ENCODE peak calls at places on chromosomes 2 and 18, in eight cellular contexts. S is transverse colon, D is HCT116, T is spleen, N is suprapubic skin, M is K562, B is HepG2, O is sigmoid colon. A is an unnamed sample. For H3K4me1, the result is how much of the 10 kb centered on the place peaks cover.

GRCh38 chr18:13067966-13068365 is 76.8 kb downstream of the CEP192 start:
- DNase-seq in S (no peak), D (no peak), T (no peak), N (no peak), M (no peak), B (no peak), O (no peak), A (no peak)

GRCh38 chr2:172484253-172484652 is 56.9 kb downstream of the ITGA6 start:
- DNase-seq in S (no peak), D (no peak), T (no peak), N (no peak), M (no peak), B (peak), O (no peak), A (no peak)

GRCh38 chr2:53787911-53788289 is 1.1 kb downstream of the ERLEC1 start:
- DNase-seq in S (no peak), D (no peak), T (no peak), N (no peak), M (no peak), B (peak), O (no peak), A (no peak)

GRCh38 chr18:11096839-11097750 is 52.3 kb downstream of the PIEZO2 start:
- DNase-seq in S (no peak), D (no peak), T (no peak), N (no peak), M (no peak), B (no peak), O (no peak), A (peak)

GRCh38 chr2:18178736-18179349 is 300.4 kb downstream of the KCNS3 start:
- DNase-seq in S (peak), D (peak), T (no peak), N (no peak), M (peak), B (peak), O (no peak), A (no peak)

GRCh38 chr18:74874351-74874750 is 276.7 kb downstream of the ZNF407 start:
- DNase-seq in S (no peak), D (no peak), T (no peak), N (no peak), M (no peak), B (no peak), O (no peak), A (no peak)

GRCh38 chr2:423479-423878 is 135.6 kb upstream of the ALKAL2 start:
- DNase-seq in S (no peak), D (no peak), T (no peak), N (no peak), M (no peak), B (no peak), O (no peak), A (peak)

GRCh38 chr2:71897145-71897495 is 250.5 kb downstream of the CYP26B1 start:
- DNase-seq in S (no peak), D (no peak), T (peak), N (peak), M (peak), B (no peak), O (no peak), A (peak)

GRCh38 chr18:10367846-10368245 is 86.6 kb upstream of the APCDD1 start:
- DNase-seq in S (no peak), D (no peak), T (no peak), N (no peak), M (no peak), B (no peak), O (no peak), A (no peak)

GRCh38 chr2:236717719-236718118 is 148.1 kb downstream of the ACKR3 start:
- DNase-seq in S (no peak), D (no peak), T (no peak), N (no peak), M (no peak), B (no peak), O (no peak), A (no peak)

GRCh38 chr18:48868468-48869466 is 82.0 kb downstream of the SMAD7 start:
- DNase-seq in S (peak), D (no peak), T (peak), N (no peak), M (no peak), B (peak), O (no peak), A (no peak)

GRCh38 chr2:227703961-227704360 is 13.9 kb downstream of the SLC19A3 start:
- DNase-seq in S (no peak), D (no peak), T (no peak), N (no peak), M (no peak), B (no peak), O (no peak), A (no peak)

GRCh38 chr18:49360582-49360981 is 99.9 kb downstream of the DYM start:
- DNase-seq in S (no peak), D (no peak), T (no peak), N (no peak), M (no peak), B (no peak), O (no peak), A (no peak)

GRCh38 chr18:46276736-46277135 is 172.6 kb downstream of the HAUS1 start:
- DNase-seq in S (no peak), D (no peak), T (no peak), N (no peak), M (no peak), B (no peak), O (no peak), A (no peak)

GRCh38 chr2:120442923-120443571 is 97.1 kb downstream of the INHBB start:
- DNase-seq in S (peak), D (peak), T (peak), N (no peak), M (peak), B (no peak), O (peak), A (no peak)

GRCh38 chr2:45259144-45259543 is 249.9 kb upstream of the SIX2 start:
- DNase-seq in S (no peak), D (no peak), T (no peak), N (no peak), M (no peak), B (peak), O (no peak), A (peak)

GRCh38 chr2:209095432-209095831 is 328.4 kb upstream of the MAP2 start:
- DNase-seq in S (no peak), D (no peak), T (no peak), N (no peak), M (no peak), B (no peak), O (no peak), A (no peak)

GRCh38 chr2:68385232-68385906 is 20.3 kb downstream of the PLEK start:
- DNase-seq in S (no peak), D (no peak), T (peak), N (no peak), M (no peak), B (no peak), O (no peak), A (no peak)
- TF ChIP-seq POLR2AphosphoS5 in S (no peak), D (no peak), T (no peak), N (no peak), M (no peak), B (no peak), O (no peak), A (no peak)

GRCh38 chr2:96690306-96691021 is 47.9 kb downstream of the FER1L5 start:
- DNase-seq in S (no peak), D (no peak), T (peak), N (no peak), M (no peak), B (no peak), O (peak), A (no peak)
- TF ChIP-seq POLR2A in S (no peak), D (no peak), T (no peak), N (no peak), M (no peak), B (no peak), O (no peak), A (no peak)

DNA sequence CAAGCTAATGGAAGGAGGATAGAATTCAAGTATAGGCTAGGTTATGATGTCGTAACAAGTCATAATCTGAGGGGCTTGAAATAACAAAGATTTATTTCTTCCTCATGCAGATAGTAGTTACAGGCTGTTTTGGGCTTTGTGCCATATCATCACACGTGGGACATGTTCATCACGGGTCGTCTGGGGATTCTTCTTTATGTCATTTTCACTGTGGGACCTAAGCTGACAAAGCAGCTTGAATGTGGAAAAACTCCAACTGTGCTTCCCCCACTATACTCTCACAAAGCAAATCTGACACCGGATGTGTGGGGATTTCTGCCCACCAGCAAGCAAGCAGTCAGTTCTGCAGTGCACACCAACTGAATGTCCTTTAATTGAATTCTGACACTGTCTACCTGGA is 124.8 kb downstream of the LTBP1 start:
- DNase-seq in S (no peak), D (no peak), T (no peak), N (no peak), M (no peak), B (no peak), O (no peak), A (no peak)
- H3K4me1 ChIP-seq in S (under half), D (under half), T (under half), N (under half), M (under half), B (under half), O (under half), A (under half)

DNA sequence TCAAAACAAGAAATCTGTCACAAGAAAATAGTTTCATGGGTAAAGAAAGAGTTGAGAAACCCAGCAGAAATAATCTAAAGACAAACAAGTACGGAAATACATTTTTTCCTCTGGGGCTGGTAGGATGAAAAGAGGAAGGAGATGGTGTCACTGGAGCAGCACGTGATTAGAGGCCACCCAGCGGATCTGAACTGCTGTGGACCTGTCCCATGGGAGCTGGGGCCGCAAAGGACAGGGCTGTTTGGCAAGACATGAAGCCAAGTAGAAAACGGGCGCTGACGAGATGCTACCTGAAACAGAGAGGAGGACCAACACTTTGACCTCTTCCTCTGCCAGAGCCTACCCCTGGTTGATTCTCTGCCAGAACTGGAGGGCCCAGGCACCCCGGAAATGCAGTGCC is 295.4 kb upstream of the ATP5MC3 start:
- DNase-seq in S (no peak), D (no peak), T (peak), N (no peak), M (no peak), B (no peak), O (no peak), A (no peak)
- TF ChIP-seq POLR2AphosphoS5 in S (no peak), D (no peak), T (no peak), N (no peak), M (no peak), B (no peak), O (no peak), A (no peak)

GRCh38 chr2:126325202-126325601 is 330.8 kb upstream of the GYPC start:
- DNase-seq in S (no peak), D (no peak), T (no peak), N (no peak), M (no peak), B (no peak), O (no peak), A (no peak)

DNA sequence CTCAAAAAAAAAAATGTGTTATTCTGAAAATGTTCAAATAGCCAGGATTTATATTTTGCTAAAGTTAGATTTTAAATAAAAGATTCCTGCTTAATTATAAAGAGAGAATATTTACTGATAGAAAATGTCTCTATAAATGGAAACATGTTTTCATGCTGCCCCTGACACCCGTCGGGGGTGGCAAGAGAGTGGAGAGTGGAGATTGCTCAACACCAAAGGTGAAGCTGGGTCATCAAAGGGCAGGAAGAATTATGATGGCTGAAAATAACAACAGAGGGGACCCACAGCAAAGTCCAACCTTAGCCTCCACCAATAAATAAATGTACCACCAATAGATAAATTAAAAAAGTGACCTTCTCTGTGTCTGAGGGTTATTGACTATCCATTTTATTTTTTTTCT is 326.8 kb upstream of the GYPC start:
- DNase-seq in S (no peak), D (no peak), T (no peak), N (no peak), M (no peak), B (no peak), O (no peak), A (no peak)
- TF ChIP-seq POLR2A in S (no peak), D (no peak), T (no peak), N (no peak), M (no peak), B (no peak), O (no peak), A (no peak)

DNA sequence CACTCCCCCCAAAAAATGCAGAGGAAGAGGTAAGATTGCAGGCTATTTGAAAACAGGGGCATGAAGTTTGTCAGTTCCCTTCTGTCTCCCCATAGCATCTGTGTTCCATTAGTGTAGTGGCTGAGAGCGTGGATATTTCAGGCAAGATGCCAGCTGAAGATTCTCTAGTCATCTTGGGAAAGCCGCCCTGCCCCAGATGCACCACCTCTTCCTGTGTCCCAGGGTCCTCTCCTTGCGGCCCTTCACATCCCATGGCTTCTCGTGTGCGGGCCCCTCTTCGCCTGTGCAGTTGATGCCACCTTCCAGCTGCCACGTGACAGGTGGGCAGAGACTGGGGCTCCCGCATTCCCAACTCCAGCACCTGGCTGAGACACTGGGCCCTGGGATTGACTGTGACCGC is 16.1 kb downstream of the TMEM127 start:
- DNase-seq in S (no peak), D (no peak), T (no peak), N (no peak), M (no peak), B (no peak), O (peak), A (no peak)
- H3K4me1 ChIP-seq in S (under half), D (under half), T (under half), N (under half), M (under half), B (under half), O (under half), A (under half)